ENCODE peak calls at places on chromosomes 6 and 20, in eight cellular contexts. I is BE2C; R is hippocampal formation; G is ACHN; K is stimulated activated CD8-positive, alpha-beta memory T cell treated with anti-CD3 and anti-CD28 coated beads, Interleukin-12 subunit alpha, Interleukin-12 subunit beta, amount 100 ng/mL, for 1 hour; F is dorsolateral prefrontal cortex; T is colonic mucosa; Y is activated naive CD4-positive, alpha-beta T cell. P is an unnamed sample.

GRCh38 chr20:64217539-64217938 is 38.0 kb upstream of the PCMTD2 start:
- DNase-seq in R (no peak), Y (no peak), F (no peak), G (no peak), I (peak), K (no peak), T (no peak), P (no peak)

GRCh38 chr6:166314454-166314853 is 6.3 kb upstream of the PRR18 start:
- DNase-seq in K (no peak), I (no peak), R (no peak), G (no peak), F (no peak), Y (no peak), T (no peak), P (no peak)

GRCh38 chr20:31967830-31968249 is at the start of gene XKR7:
- DNase-seq in T (no peak), F (no peak), R (no peak), K (no peak), Y (no peak), G (peak), I (peak), P (no peak)

GRCh38 chr6:157317129-157317814 is 6.0 kb downstream of the TMEM242 start:
- DNase-seq in Y (no peak), I (peak), F (peak), R (no peak), T (peak), K (no peak), G (peak), P (no peak)

GRCh38 chr6:85670573-85670972 is 27.9 kb upstream of the SYNCRIP start:
- DNase-seq in R (no peak), F (no peak), K (no peak), G (no peak), T (no peak), Y (no peak), I (no peak), P (no peak)

GRCh38 chr20:51498765-51499540 is 43.6 kb downstream of the NFATC2 start:
- DNase-seq in F (no peak), K (no peak), G (no peak), Y (no peak), I (no peak), T (no peak), R (no peak), P (no peak)

GRCh38 chr20:62515826-62516225 is 40.0 kb upstream of the GATA5 start:
- DNase-seq in R (no peak), G (no peak), K (no peak), T (no peak), F (no peak), I (no peak), Y (no peak), P (no peak)

GRCh38 chr20:54061106-54061881 is 9.1 kb downstream of the BCAS1 start:
- DNase-seq in I (no peak), R (no peak), K (no peak), T (no peak), Y (no peak), F (no peak), G (no peak), P (no peak)

GRCh38 chr20:38630727-38631126 is 29.1 kb downstream of the ARHGAP40 start:
- DNase-seq in Y (no peak), K (no peak), I (no peak), F (no peak), T (no peak), R (no peak), G (peak), P (no peak)

GRCh38 chr6:33080127-33081089 is 4.6 kb downstream of the HLA-DPB1 start:
- DNase-seq in I (no peak), F (no peak), G (peak), Y (no peak), K (no peak), R (no peak), T (peak), P (no peak)

GRCh38 chr6:88698661-88699060 is 264.8 kb downstream of the RNGTT start:
- DNase-seq in I (no peak), T (no peak), K (no peak), G (peak), Y (no peak), R (no peak), F (no peak), P (no peak)

GRCh38 chr6:151665329-151665728 is 142.2 kb upstream of the ESR1 start:
- DNase-seq in Y (no peak), G (no peak), K (no peak), T (no peak), R (no peak), I (no peak), F (no peak), P (no peak)

GRCh38 chr6:11551053-11551452 is 13.5 kb downstream of the TMEM170B start:
- DNase-seq in Y (no peak), I (no peak), R (no peak), G (no peak), K (no peak), F (no peak), T (no peak), P (no peak)

GRCh38 chr6:37014667-37015066 is 9.2 kb downstream of the FGD2 start:
- DNase-seq in G (no peak), F (no peak), K (no peak), I (no peak), R (no peak), T (no peak), Y (no peak), P (no peak)

GRCh38 chr6:82183642-82184282 is 63.8 kb downstream of the IBTK start:
- DNase-seq in G (no peak), I (peak), T (no peak), K (no peak), F (no peak), R (no peak), Y (no peak), P (no peak)

GRCh38 chr6:21885101-21885500 is 291.6 kb downstream of the SOX4 start:
- DNase-seq in R (no peak), K (no peak), F (no peak), Y (no peak), I (no peak), G (no peak), T (no peak), P (no peak)

GRCh38 chr6:527989-528673 is 128.8 kb downstream of the HUS1B start:
- DNase-seq in G (no peak), K (no peak), Y (no peak), I (no peak), F (no peak), T (no peak), R (no peak), P (no peak)

GRCh38 chr20:24977797-24978196 is 14.8 kb downstream of the APMAP start:
- DNase-seq in I (no peak), K (no peak), G (no peak), T (no peak), F (peak), Y (no peak), R (peak), P (no peak)

GRCh38 chr6:146598785-146599405 is at the start of gene ADGB:
- DNase-seq in R (no peak), Y (no peak), I (peak), G (peak), K (no peak), F (no peak), T (peak), P (no peak)

GRCh38 chr20:25042531-25043498 is 15.1 kb downstream of the ACSS1 start:
- DNase-seq in G (no peak), F (no peak), R (no peak), T (peak), Y (no peak), K (no peak), I (no peak), P (peak)

GRCh38 chr6:52361347-52361944 is 505 bp upstream of the PAQR8 start:
- DNase-seq in K (no peak), F (no peak), T (peak), I (no peak), G (no peak), Y (no peak), R (no peak), P (no peak)

GRCh38 chr6:17881085-17881883 is 106.2 kb downstream of the KIF13A start:
- DNase-seq in K (no peak), Y (no peak), I (no peak), G (no peak), R (no peak), T (no peak), F (no peak), P (no peak)

GRCh38 chr6:24891004-24891403 is 44.8 kb downstream of the RIPOR2 start:
- DNase-seq in F (no peak), T (no peak), R (no peak), K (no peak), I (no peak), G (no peak), Y (no peak), P (no peak)

GRCh38 chr6:13049666-13050254 is 278.6 kb downstream of the TBC1D7 start:
- DNase-seq in I (no peak), F (no peak), Y (no peak), G (no peak), R (no peak), T (no peak), K (no peak), P (no peak)

GRCh38 chr6:135280375-135281136 is 99.4 kb downstream of the MYB start:
- DNase-seq in K (no peak), I (peak), G (no peak), F (no peak), T (no peak), Y (no peak), R (no peak), P (no peak)

GRCh38 chr20:49706548-49707517 is 6.8 kb downstream of the B4GALT5 start:
- DNase-seq in G (no peak), K (no peak), R (no peak), Y (no peak), I (peak), T (peak), F (no peak), P (no peak)